ENCODE peak calls at places on chromosomes 13 and 19, in seven cellular contexts. M is Karpas-422, A is heart left ventricle, F is immature natural killer cell, B is B cell, W is Caki2, G is frontal cortex. D is an unnamed sample.

GRCh38 chr13:96229356-96229755 is 139.4 kb downstream of the HS6ST3 start:
- DNase-seq in M (peak; percentile 79), A (no peak), F (no peak), B (no peak), W (no peak), G (no peak), D (peak; percentile 38)

GRCh38 chr19:6519289-6519688 is 11.5 kb upstream of the TNFSF9 start:
- DNase-seq in M (peak; percentile 42), A (no peak), F (no peak), B (no peak), W (peak; percentile 76), G (no peak), D (no peak)

GRCh38 chr19:14152713-14153112 is 16.3 kb upstream of the ASF1B start:
- DNase-seq in M (no peak), A (no peak), F (no peak), B (no peak), W (no peak), G (no peak), D (no peak)

GRCh38 chr19:34690372-34690771 is 12.9 kb downstream of the ZNF302 start:
- DNase-seq in M (no peak), A (no peak), F (no peak), B (no peak), W (no peak), G (no peak), D (no peak)

GRCh38 chr19:45037393-45038169 is 1.3 kb upstream of the CLASRP start:
- DNase-seq in M (no peak), A (no peak), F (no peak), B (no peak), W (no peak), G (no peak), D (no peak)

GRCh38 chr13:33560722-33561121 is 257.2 kb upstream of the RFC3 start:
- DNase-seq in M (no peak), A (no peak), F (no peak), B (no peak), W (no peak), G (no peak), D (no peak)

GRCh38 chr19:50332264-50333038 is 3.3 kb upstream of the KCNC3 start:
- DNase-seq in M (peak; percentile 69), A (peak; percentile 35), F (no peak), B (no peak), W (no peak), G (no peak), D (no peak)

GRCh38 chr19:46862974-46863632 is 2.3 kb downstream of the ARHGAP35 start:
- DNase-seq in M (peak; percentile 61), A (no peak), F (no peak), B (no peak), W (no peak), G (no peak), D (no peak)

GRCh38 chr19:918481-919156 is 1.5 kb downstream of the KISS1R start:
- DNase-seq in M (no peak), A (no peak), F (no peak), B (peak; percentile 64), W (no peak), G (no peak), D (peak; percentile 76)

GRCh38 chr19:48094843-48095203 is 15.8 kb downstream of the PLA2G4C start:
- DNase-seq in M (no peak), A (no peak), F (no peak), B (no peak), W (no peak), G (no peak), D (no peak)

GRCh38 chr13:21673592-21674270 is 2.9 kb downstream of the FGF9 start:
- DNase-seq in M (peak; percentile 75), A (peak; percentile 47), F (peak; percentile 61), B (peak; percentile 65), W (peak; percentile 19), G (peak; percentile 77), D (peak; percentile 21)

GRCh38 chr19:46975011-46975917 is 44.4 kb upstream of the NPAS1 start:
- DNase-seq in M (no peak), A (no peak), F (no peak), B (no peak), W (peak; percentile 47), G (no peak), D (no peak)

GRCh38 chr13:109297628-109298027 is 488.8 kb downstream of the IRS2 start:
- DNase-seq in M (no peak), A (no peak), F (no peak), B (no peak), W (no peak), G (no peak), D (no peak)

GRCh38 chr19:48635966-48636858 is 967 bp downstream of the DBP start:
- DNase-seq in M (peak; percentile 65), A (no peak), F (no peak), B (peak; percentile 53), W (no peak), G (no peak), D (peak; percentile 37)

GRCh38 chr13:53200498-53201453 is 172.2 kb downstream of the OLFM4 start:
- DNase-seq in M (no peak), A (peak; percentile 29), F (no peak), B (peak; percentile 2), W (no peak), G (peak; percentile 63), D (no peak)

GRCh38 chr19:16952046-16952445 is 63.2 kb downstream of the F2RL3 start:
- DNase-seq in M (no peak), A (no peak), F (no peak), B (no peak), W (no peak), G (no peak), D (no peak)

GRCh38 chr13:40120288-40120687 is 464.8 kb downstream of the COG6 start:
- DNase-seq in M (no peak), A (no peak), F (no peak), B (no peak), W (no peak), G (no peak), D (no peak)

GRCh38 chr13:45055198-45055901 is 65.0 kb upstream of the GTF2F2 start:
- DNase-seq in M (no peak), A (no peak), F (no peak), B (no peak), W (peak; percentile 11), G (no peak), D (no peak)

GRCh38 chr19:35963514-35963913 is 27.3 kb downstream of the LRFN3 start:
- DNase-seq in M (no peak), A (peak; percentile 44), F (peak; percentile 41), B (no peak), W (peak; percentile 41), G (no peak), D (no peak)

GRCh38 chr19:7784856-7785255 is 21.8 kb downstream of the CLEC4M start:
- DNase-seq in M (no peak), A (no peak), F (no peak), B (no peak), W (no peak), G (no peak), D (no peak)

GRCh38 chr19:1814391-1814790 is 2.3 kb upstream of the ATP8B3 start:
- DNase-seq in M (no peak), A (peak; percentile 22), F (no peak), B (no peak), W (no peak), G (no peak), D (no peak)

GRCh38 chr13:107104631-107105030 is 536.7 kb upstream of the ARGLU1 start:
- DNase-seq in M (no peak), A (no peak), F (no peak), B (no peak), W (no peak), G (no peak), D (no peak)

GRCh38 chr19:9485140-9485539 is 13.3 kb downstream of the ZNF560 start:
- DNase-seq in M (peak; percentile 39), A (no peak), F (no peak), B (no peak), W (no peak), G (no peak), D (no peak)

GRCh38 chr13:83048419-83048818 is 833.9 kb downstream of the SLITRK1 start:
- DNase-seq in M (no peak), A (no peak), F (no peak), B (no peak), W (peak; percentile 2), G (no peak), D (no peak)

GRCh38 chr19:16342002-16342715 is 17.5 kb downstream of the KLF2 start:
- DNase-seq in M (peak; percentile 65), A (peak; percentile 81), F (peak; percentile 67), B (peak; percentile 80), W (peak; percentile 88), G (no peak), D (no peak)

GRCh38 chr13:39684531-39685137 is 29.2 kb downstream of the COG6 start:
- DNase-seq in M (peak; percentile 88), A (no peak), F (peak; percentile 28), B (peak; percentile 28), W (no peak), G (no peak), D (peak; percentile 66)

GRCh38 chr19:53511933-53512374 is 26.0 kb upstream of the ZNF331 start:
- DNase-seq in M (peak; percentile 92), A (peak; percentile 58), F (peak; percentile 57), B (peak; percentile 64), W (no peak), G (peak; percentile 27), D (peak; percentile 63)

GRCh38 chr13:92833071-92833470 is 393.5 kb upstream of the GPC6 start:
- DNase-seq in M (no peak), A (no peak), F (no peak), B (no peak), W (no peak), G (no peak), D (no peak)

GRCh38 chr13:73767191-73767741 is 366.9 kb downstream of the KLF12 start:
- DNase-seq in M (no peak), A (no peak), F (no peak), B (peak; percentile 26), W (no peak), G (no peak), D (peak; percentile 86)

GRCh38 chr13:59112375-59112774 is 1051.4 kb downstream of the DIAPH3 start:
- DNase-seq in M (no peak), A (no peak), F (no peak), B (no peak), W (peak; percentile 79), G (peak; percentile 3), D (no peak)

GRCh38 chr19:41957838-41958366 is 1.2 kb downstream of the RABAC1 start:
- DNase-seq in M (peak; percentile 85), A (peak; percentile 76), F (peak; percentile 54), B (peak; percentile 70), W (peak; percentile 97), G (peak; percentile 72), D (peak; percentile 88)

GRCh38 chr13:100106005-100106404 is 17.1 kb downstream of the PCCA start:
- DNase-seq in M (peak; percentile 39), A (no peak), F (no peak), B (no peak), W (no peak), G (no peak), D (no peak)

GRCh38 chr19:15269806-15270205 is 37.6 kb upstream of the EPHX3 start:
- DNase-seq in M (no peak), A (no peak), F (no peak), B (no peak), W (no peak), G (no peak), D (no peak)

GRCh38 chr19:5960005-5961001 is 17.6 kb downstream of the RANBP3 start:
- DNase-seq in M (no peak), A (peak; percentile 73), F (no peak), B (no peak), W (no peak), G (no peak), D (no peak)

GRCh38 chr19:17471410-17472125 is 1.2 kb downstream of the SLC27A1 start:
- DNase-seq in M (no peak), A (no peak), F (no peak), B (no peak), W (no peak), G (no peak), D (no peak)

GRCh38 chr19:3857449-3858003 is 11.3 kb downstream of the ZFR2 start:
- DNase-seq in M (peak; percentile 78), A (no peak), F (no peak), B (peak; percentile 70), W (no peak), G (no peak), D (peak; percentile 57)

GRCh38 chr13:33318037-33318436 is 32.5 kb upstream of the STARD13 start:
- DNase-seq in M (no peak), A (no peak), F (no peak), B (no peak), W (no peak), G (no peak), D (no peak)

GRCh38 chr13:51895906-51896888 is 34.4 kb downstream of the CCDC70 start:
- DNase-seq in M (peak; percentile 82), A (peak; percentile 55), F (peak; percentile 9), B (peak; percentile 38), W (peak; percentile 39), G (peak; percentile 35), D (peak; percentile 47)